ENCODE peak calls at places on chromosomes 12 and 14, in four cellular contexts. One of them, this sample, is unnamed.

GRCh38 chr14:99781853-99782610 is 11.2 kb upstream of the EML1 start:
- DNase-seq in K562: no peak
- DNase-seq in HepG2: no peak
- DNase-seq in GM12878: no peak
- DNase-seq in this sample: no peak

GRCh38 chr12:111410229-111411186 is 4.8 kb downstream of the SH2B3 start:
- DNase-seq in GM12878: no peak
- DNase-seq in HepG2: no peak
- DNase-seq in K562: no peak
- DNase-seq in this sample: no peak

GRCh38 chr14:55118761-55119160 is 10.3 kb upstream of the LGALS3 start:
- DNase-seq in GM12878: no peak
- DNase-seq in K562: no peak
- DNase-seq in HepG2: no peak
- DNase-seq in this sample: no peak

GRCh38 chr12:92242917-92243316 is 97.3 kb upstream of the BTG1 start:
- DNase-seq in GM12878: no peak
- DNase-seq in HepG2: no peak
- DNase-seq in K562: no peak
- DNase-seq in this sample: no peak

GRCh38 chr12:5376591-5377207 is 55.2 kb upstream of the NTF3 start:
- DNase-seq in HepG2: no peak
- DNase-seq in K562: no peak
- DNase-seq in GM12878: no peak
- DNase-seq in this sample: no peak

GRCh38 chr12:61676520-61676919 is 583.7 kb upstream of the USP15 start:
- DNase-seq in GM12878: no peak
- DNase-seq in K562: no peak
- DNase-seq in HepG2: no peak
- DNase-seq in this sample: no peak

GRCh38 chr12:46221255-46222128 is 47.4 kb downstream of the SLC38A1 start:
- DNase-seq in GM12878: no peak
- DNase-seq in K562: no peak
- DNase-seq in HepG2: no peak
- DNase-seq in this sample: no peak

GRCh38 chr12:24562761-24563392 is 386.0 kb downstream of the BCAT1 start:
- DNase-seq in K562: peak
- DNase-seq in HepG2: no peak
- DNase-seq in GM12878: no peak
- DNase-seq in this sample: peak

GRCh38 chr12:65208957-65209654 is 39.7 kb downstream of the LEMD3 start:
- DNase-seq in K562: no peak
- DNase-seq in GM12878: no peak
- DNase-seq in HepG2: no peak
- DNase-seq in this sample: no peak

GRCh38 chr12:65205886-65206285 is 36.5 kb downstream of the LEMD3 start:
- DNase-seq in K562: no peak
- DNase-seq in HepG2: no peak
- DNase-seq in GM12878: no peak
- DNase-seq in this sample: no peak

GRCh38 chr12:65204886-65205525 is 35.6 kb downstream of the LEMD3 start:
- DNase-seq in K562: no peak
- DNase-seq in GM12878: no peak
- DNase-seq in HepG2: no peak
- DNase-seq in this sample: no peak

GRCh38 chr12:65209655-65210043 is 40.3 kb downstream of the LEMD3 start:
- DNase-seq in HepG2: no peak
- DNase-seq in K562: no peak
- DNase-seq in GM12878: no peak
- DNase-seq in this sample: no peak

GRCh38 chr12:65208125-65208524 is 38.7 kb downstream of the LEMD3 start:
- DNase-seq in HepG2: no peak
- DNase-seq in GM12878: no peak
- DNase-seq in K562: no peak
- DNase-seq in this sample: no peak
- TF ChIP-seq SP1 in HepG2: no peak
- TF ChIP-seq SP1 in GM12878: no peak
- TF ChIP-seq SP1 in K562: no peak
- TF ChIP-seq SP1 in this sample: no peak

DNA sequence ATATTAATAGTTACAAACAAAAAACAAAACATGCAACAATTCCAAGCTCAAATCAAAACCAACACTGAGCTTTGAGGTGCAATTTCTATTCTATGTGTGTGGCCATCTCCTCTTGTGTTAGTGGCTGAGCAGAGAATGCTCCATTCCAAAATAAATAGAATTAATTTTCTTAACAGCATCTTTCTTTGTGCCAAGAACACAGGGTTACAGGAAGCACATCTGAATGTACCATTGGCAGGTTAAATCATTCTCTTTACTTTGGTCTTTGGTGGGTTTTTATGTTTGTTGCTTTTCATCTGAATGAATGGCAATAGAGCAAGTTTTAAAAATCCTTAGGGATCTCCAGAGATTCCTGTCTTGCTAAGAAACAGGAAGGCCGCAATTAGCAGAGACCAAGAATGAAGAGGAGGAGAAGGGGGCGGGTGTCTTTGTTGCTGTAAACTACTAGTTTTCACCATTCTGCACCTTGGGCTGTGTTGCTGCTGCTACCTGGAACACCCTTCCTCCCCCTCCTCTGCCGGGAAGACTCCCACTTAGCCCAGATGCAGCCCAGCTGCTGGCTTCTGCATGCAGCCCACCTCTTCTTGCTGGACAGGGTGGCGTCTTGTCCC is 165.0 kb downstream of the RGS6 start:
- DNase-seq in K562: no peak
- DNase-seq in HepG2: no peak
- DNase-seq in GM12878: no peak
- DNase-seq in this sample: no peak
- TF ChIP-seq BHLHE40 in K562: no peak
- TF ChIP-seq BHLHE40 in HepG2: no peak
- TF ChIP-seq BHLHE40 in GM12878: no peak
- TF ChIP-seq BHLHE40 in this sample: no peak

GRCh38 chr14:64293976-64294671 is at the start of gene ESR2:
- DNase-seq in HepG2: no peak
- DNase-seq in K562: peak
- DNase-seq in GM12878: no peak
- DNase-seq in this sample: peak
- TF ChIP-seq FOXK2 in HepG2: no peak
- TF ChIP-seq FOXK2 in K562: no peak
- TF ChIP-seq FOXK2 in GM12878: no peak
- TF ChIP-seq FOXK2 in this sample: no peak

GRCh38 chr12:113149361-113150150 is at the start of gene CFAP73:
- DNase-seq in HepG2: peak
- DNase-seq in GM12878: no peak
- DNase-seq in K562: peak
- DNase-seq in this sample: peak
- TF ChIP-seq SP1 in HepG2: no peak
- TF ChIP-seq SP1 in GM12878: no peak
- TF ChIP-seq SP1 in K562: no peak
- TF ChIP-seq SP1 in this sample: no peak

DNA sequence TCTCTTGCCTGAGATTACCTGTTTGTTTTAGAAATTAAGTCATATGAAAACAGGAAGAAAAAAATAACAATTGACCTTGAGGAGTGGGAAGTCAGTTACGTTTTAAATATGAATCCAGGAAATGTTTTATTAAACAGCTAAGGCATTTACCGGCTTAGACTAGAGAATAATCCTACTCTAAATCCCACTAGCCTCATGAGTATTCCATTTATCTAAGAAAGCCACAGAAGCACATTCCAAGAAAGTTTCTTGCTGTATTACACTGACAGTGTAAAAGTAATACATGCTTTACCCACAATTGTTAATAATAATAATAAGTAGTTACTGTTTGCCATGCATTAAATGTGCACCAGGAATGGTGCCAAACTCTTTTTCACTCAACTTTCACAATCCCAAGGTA is 90.9 kb downstream of the BMP4 start:
- DNase-seq in HepG2: no peak
- DNase-seq in K562: no peak
- DNase-seq in GM12878: no peak
- DNase-seq in this sample: no peak
- TF ChIP-seq BHLHE40 in HepG2: no peak
- TF ChIP-seq BHLHE40 in K562: no peak
- TF ChIP-seq BHLHE40 in GM12878: no peak
- TF ChIP-seq BHLHE40 in this sample: no peak

DNA sequence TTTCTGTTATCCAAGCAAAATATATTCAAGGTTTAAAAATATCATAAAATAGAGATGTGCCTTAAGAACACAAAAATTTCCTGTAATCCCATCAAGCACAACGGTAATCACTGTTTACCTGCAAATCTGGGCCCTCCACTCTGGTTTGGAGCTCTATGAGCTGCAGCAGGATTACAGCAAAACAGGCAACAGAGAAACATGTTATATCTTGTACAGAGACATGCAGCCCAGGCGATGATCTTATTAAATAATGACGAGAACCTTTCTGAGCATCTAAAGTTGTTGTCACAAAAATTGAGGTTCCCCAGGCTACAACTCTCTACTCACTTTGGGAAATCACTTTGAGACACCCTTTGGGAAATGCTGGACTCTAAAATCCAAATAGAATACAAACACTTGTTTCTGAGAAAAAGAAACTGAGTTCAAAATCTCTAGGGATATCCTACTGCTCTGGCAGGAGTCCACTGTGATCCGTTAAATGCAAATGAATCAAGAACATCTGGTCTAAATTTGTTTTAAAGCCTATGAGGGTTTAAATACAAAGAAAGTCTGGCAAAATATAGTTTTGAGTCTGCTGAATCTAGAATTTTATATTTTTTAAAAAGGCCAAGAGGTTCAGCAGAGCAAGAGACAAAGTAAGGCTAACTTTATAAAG is 36.3 kb downstream of the STON2 start:
- DNase-seq in GM12878: no peak
- DNase-seq in HepG2: no peak
- DNase-seq in K562: no peak
- DNase-seq in this sample: no peak
- TF ChIP-seq FOXK2 in GM12878: no peak
- TF ChIP-seq FOXK2 in HepG2: no peak
- TF ChIP-seq FOXK2 in K562: no peak
- TF ChIP-seq FOXK2 in this sample: no peak

GRCh38 chr12:43836455-43836989 is 641 bp downstream of the TMEM117 start:
- DNase-seq in HepG2: peak
- DNase-seq in K562: no peak
- DNase-seq in GM12878: no peak
- DNase-seq in this sample: no peak
- TF ChIP-seq SP1 in HepG2: no peak
- TF ChIP-seq SP1 in K562: peak
- TF ChIP-seq SP1 in GM12878: no peak
- TF ChIP-seq SP1 in this sample: no peak

GRCh38 chr14:95321201-95321600 is 1.5 kb upstream of the CLMN start:
- DNase-seq in GM12878: no peak
- DNase-seq in K562: no peak
- DNase-seq in HepG2: no peak
- DNase-seq in this sample: no peak
- TF ChIP-seq BHLHE40 in GM12878: no peak
- TF ChIP-seq BHLHE40 in K562: no peak
- TF ChIP-seq BHLHE40 in HepG2: no peak
- TF ChIP-seq BHLHE40 in this sample: no peak

This sample was measured in HEK293T.